ENCODE peak calls at places on chromosomes 2 and 18, in four cellular contexts. One of them, this sample, is unnamed.

GRCh38 chr2:12321017-12321641 is 395.6 kb upstream of the TRIB2 start:
- DNase-seq in endothelial cell: no peak
- DNase-seq in coronary artery: peak
- DNase-seq in fibroblast of pulmonary artery: peak
- DNase-seq in this sample: no peak

GRCh38 chr2:212935749-212936148 is 215.7 kb downstream of the IKZF2 start:
- DNase-seq in endothelial cell: no peak
- DNase-seq in coronary artery: no peak
- DNase-seq in fibroblast of pulmonary artery: no peak
- DNase-seq in this sample: no peak

GRCh38 chr2:147331790-147332419 is 512.9 kb upstream of the ACVR2A start:
- DNase-seq in endothelial cell: peak
- DNase-seq in coronary artery: no peak
- DNase-seq in fibroblast of pulmonary artery: peak
- DNase-seq in this sample: no peak

GRCh38 chr2:239318790-239319189 is 82.0 kb downstream of the HDAC4 start:
- DNase-seq in endothelial cell: no peak
- DNase-seq in coronary artery: peak
- DNase-seq in fibroblast of pulmonary artery: peak
- DNase-seq in this sample: no peak

GRCh38 chr2:200742426-200742825 is 69.3 kb upstream of the BZW1 start:
- DNase-seq in endothelial cell: no peak
- DNase-seq in coronary artery: peak
- DNase-seq in fibroblast of pulmonary artery: peak
- DNase-seq in this sample: no peak

GRCh38 chr18:24736686-24737085 is 276.2 kb downstream of the HRH4 start:
- DNase-seq in endothelial cell: no peak
- DNase-seq in coronary artery: no peak
- DNase-seq in fibroblast of pulmonary artery: no peak
- DNase-seq in this sample: no peak

GRCh38 chr2:232533944-232534710 is 5.4 kb upstream of the CHRNG start:
- DNase-seq in endothelial cell: no peak
- DNase-seq in coronary artery: no peak
- DNase-seq in fibroblast of pulmonary artery: peak
- DNase-seq in this sample: no peak

GRCh38 chr18:9823805-9824473 is 61.8 kb upstream of the TXNDC2 start:
- DNase-seq in endothelial cell: no peak
- DNase-seq in coronary artery: no peak
- DNase-seq in fibroblast of pulmonary artery: peak
- DNase-seq in this sample: no peak

GRCh38 chr2:222753251-222753824 is 81.9 kb downstream of the MOGAT1 start:
- DNase-seq in endothelial cell: no peak
- DNase-seq in coronary artery: no peak
- DNase-seq in fibroblast of pulmonary artery: peak
- DNase-seq in this sample: no peak

GRCh38 chr2:226999676-227000075 is 163.8 kb downstream of the RHBDD1 start:
- DNase-seq in endothelial cell: no peak
- DNase-seq in coronary artery: no peak
- DNase-seq in fibroblast of pulmonary artery: peak
- DNase-seq in this sample: no peak

GRCh38 chr2:224363281-224363680 is 38.6 kb downstream of the FAM124B start:
- DNase-seq in endothelial cell: no peak
- DNase-seq in coronary artery: no peak
- DNase-seq in fibroblast of pulmonary artery: no peak
- DNase-seq in this sample: no peak

GRCh38 chr18:40404284-40404683 is 1550.8 kb upstream of the PIK3C3 start:
- DNase-seq in endothelial cell: no peak
- DNase-seq in coronary artery: no peak
- DNase-seq in fibroblast of pulmonary artery: no peak
- DNase-seq in this sample: no peak

GRCh38 chr2:209005371-209005770 is 418.5 kb upstream of the MAP2 start:
- DNase-seq in endothelial cell: no peak
- DNase-seq in coronary artery: no peak
- DNase-seq in fibroblast of pulmonary artery: no peak
- DNase-seq in this sample: no peak

GRCh38 chr2:3487432-3487831 is 31.9 kb downstream of the ADI1 start:
- DNase-seq in endothelial cell: no peak
- DNase-seq in coronary artery: no peak
- DNase-seq in fibroblast of pulmonary artery: no peak
- DNase-seq in this sample: no peak

GRCh38 chr2:237738255-237738654 is 60.3 kb upstream of the RBM44 start:
- DNase-seq in endothelial cell: no peak
- DNase-seq in coronary artery: no peak
- DNase-seq in fibroblast of pulmonary artery: no peak
- DNase-seq in this sample: no peak

GRCh38 chr2:129880971-129881370 is 98.5 kb upstream of the RAB6C start:
- DNase-seq in endothelial cell: no peak
- DNase-seq in coronary artery: peak
- DNase-seq in fibroblast of pulmonary artery: no peak
- DNase-seq in this sample: no peak

GRCh38 chr2:64396551-64396950 is 57.4 kb upstream of the LGALSL start:
- DNase-seq in endothelial cell: no peak
- DNase-seq in coronary artery: no peak
- DNase-seq in fibroblast of pulmonary artery: no peak
- DNase-seq in this sample: no peak

GRCh38 chr2:124623560-124623959 is 598.5 kb downstream of the CNTNAP5 start:
- DNase-seq in endothelial cell: no peak
- DNase-seq in coronary artery: no peak
- DNase-seq in fibroblast of pulmonary artery: no peak
- DNase-seq in this sample: no peak

GRCh38 chr2:219000569-219000960 is 7.3 kb upstream of the CRYBA2 start:
- DNase-seq in endothelial cell: no peak
- DNase-seq in coronary artery: no peak
- DNase-seq in fibroblast of pulmonary artery: no peak
- DNase-seq in this sample: no peak

GRCh38 chr2:234502285-234502918 is 5.5 kb upstream of the ARL4C start:
- DNase-seq in endothelial cell: no peak
- DNase-seq in coronary artery: no peak
- DNase-seq in fibroblast of pulmonary artery: peak
- DNase-seq in this sample: no peak

GRCh38 chr2:36450466-36451196 is 95.1 kb downstream of the CRIM1 start:
- DNase-seq in endothelial cell: no peak
- DNase-seq in coronary artery: no peak
- DNase-seq in fibroblast of pulmonary artery: peak
- DNase-seq in this sample: no peak

GRCh38 chr2:239601201-239601851 is 200.5 kb upstream of the HDAC4 start:
- DNase-seq in endothelial cell: no peak
- DNase-seq in coronary artery: peak
- DNase-seq in fibroblast of pulmonary artery: no peak
- DNase-seq in this sample: peak

GRCh38 chr2:233597522-233597921 is 19.9 kb upstream of the UGT1A8 start:
- DNase-seq in endothelial cell: no peak
- DNase-seq in coronary artery: no peak
- DNase-seq in fibroblast of pulmonary artery: no peak
- DNase-seq in this sample: no peak

GRCh38 chr2:164620873-164621760 is at the start of gene GRB14:
- DNase-seq in endothelial cell: peak
- DNase-seq in coronary artery: no peak
- DNase-seq in fibroblast of pulmonary artery: peak
- DNase-seq in this sample: peak

GRCh38 chr2:101613073-101613704 is 84.3 kb upstream of the MAP4K4 start:
- DNase-seq in endothelial cell: no peak
- DNase-seq in coronary artery: no peak
- DNase-seq in fibroblast of pulmonary artery: no peak
- DNase-seq in this sample: no peak

GRCh38 chr18:30971338-30971956 is 71.1 kb downstream of the DSC3 start:
- DNase-seq in endothelial cell: no peak
- DNase-seq in coronary artery: no peak
- DNase-seq in fibroblast of pulmonary artery: peak
- DNase-seq in this sample: no peak

GRCh38 chr2:41940715-41941114 is 107.1 kb upstream of the PKDCC start:
- DNase-seq in endothelial cell: no peak
- DNase-seq in coronary artery: no peak
- DNase-seq in fibroblast of pulmonary artery: peak
- DNase-seq in this sample: no peak

GRCh38 chr18:22613058-22613690 is 195.5 kb upstream of the CTAGE1 start:
- DNase-seq in endothelial cell: no peak
- DNase-seq in coronary artery: no peak
- DNase-seq in fibroblast of pulmonary artery: no peak
- DNase-seq in this sample: no peak

GRCh38 chr18:74289946-74290478 is 1.8 kb downstream of the CYB5A start:
- DNase-seq in endothelial cell: no peak
- DNase-seq in coronary artery: no peak
- DNase-seq in fibroblast of pulmonary artery: no peak
- DNase-seq in this sample: no peak

DNA sequence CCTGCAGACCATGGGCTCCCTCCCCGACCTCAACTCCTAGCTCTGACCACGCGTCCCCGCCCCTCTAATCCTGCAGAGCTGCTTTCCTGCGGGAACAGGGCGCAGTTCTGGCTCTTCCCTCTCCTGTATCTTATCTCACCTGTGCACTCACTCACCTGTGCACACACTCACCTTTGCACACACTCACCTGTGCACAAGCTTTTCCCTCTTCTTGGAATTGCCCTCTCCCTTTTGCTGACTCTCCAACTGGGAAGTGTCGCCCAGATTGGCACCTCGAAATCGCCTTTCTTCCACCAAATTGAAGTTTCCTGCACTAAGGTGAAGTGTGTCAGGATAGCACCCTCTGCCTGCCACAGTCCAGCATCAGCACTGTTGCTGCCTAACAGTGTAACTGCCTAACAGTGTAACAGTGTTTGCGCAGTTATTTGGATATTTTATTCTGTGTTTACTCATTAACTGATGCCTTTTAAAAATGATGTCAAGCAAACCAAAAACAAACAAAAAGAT is 585 bp upstream of the CMPK2 start:
- DNase-seq in endothelial cell: no peak
- DNase-seq in coronary artery: no peak
- DNase-seq in fibroblast of pulmonary artery: peak
- DNase-seq in this sample: no peak
- TF ChIP-seq CTCF in endothelial cell: no peak
- TF ChIP-seq CTCF in coronary artery: peak
- TF ChIP-seq CTCF in fibroblast of pulmonary artery: peak
- TF ChIP-seq CTCF in this sample: peak

GRCh38 chr2:235935773-235936172 is 232.4 kb downstream of the GBX2 start:
- DNase-seq in endothelial cell: no peak
- DNase-seq in coronary artery: peak
- DNase-seq in fibroblast of pulmonary artery: no peak
- DNase-seq in this sample: no peak

GRCh38 chr2:235937092-235937491 is 231.1 kb downstream of the GBX2 start:
- DNase-seq in endothelial cell: no peak
- DNase-seq in coronary artery: peak
- DNase-seq in fibroblast of pulmonary artery: no peak
- DNase-seq in this sample: no peak

GRCh38 chr2:235937526-235937925 is 230.7 kb downstream of the GBX2 start:
- DNase-seq in endothelial cell: no peak
- DNase-seq in coronary artery: no peak
- DNase-seq in fibroblast of pulmonary artery: no peak
- DNase-seq in this sample: no peak

GRCh38 chr2:235935071-235935470 is 233.1 kb downstream of the GBX2 start:
- DNase-seq in endothelial cell: no peak
- DNase-seq in coronary artery: peak
- DNase-seq in fibroblast of pulmonary artery: no peak
- DNase-seq in this sample: no peak

GRCh38 chr2:235936493-235936892 is 231.7 kb downstream of the GBX2 start:
- DNase-seq in endothelial cell: peak
- DNase-seq in coronary artery: peak
- DNase-seq in fibroblast of pulmonary artery: peak
- DNase-seq in this sample: no peak
- TF ChIP-seq CTCF in endothelial cell: peak
- TF ChIP-seq CTCF in coronary artery: no peak
- TF ChIP-seq CTCF in fibroblast of pulmonary artery: peak
- TF ChIP-seq CTCF in this sample: peak

DNA sequence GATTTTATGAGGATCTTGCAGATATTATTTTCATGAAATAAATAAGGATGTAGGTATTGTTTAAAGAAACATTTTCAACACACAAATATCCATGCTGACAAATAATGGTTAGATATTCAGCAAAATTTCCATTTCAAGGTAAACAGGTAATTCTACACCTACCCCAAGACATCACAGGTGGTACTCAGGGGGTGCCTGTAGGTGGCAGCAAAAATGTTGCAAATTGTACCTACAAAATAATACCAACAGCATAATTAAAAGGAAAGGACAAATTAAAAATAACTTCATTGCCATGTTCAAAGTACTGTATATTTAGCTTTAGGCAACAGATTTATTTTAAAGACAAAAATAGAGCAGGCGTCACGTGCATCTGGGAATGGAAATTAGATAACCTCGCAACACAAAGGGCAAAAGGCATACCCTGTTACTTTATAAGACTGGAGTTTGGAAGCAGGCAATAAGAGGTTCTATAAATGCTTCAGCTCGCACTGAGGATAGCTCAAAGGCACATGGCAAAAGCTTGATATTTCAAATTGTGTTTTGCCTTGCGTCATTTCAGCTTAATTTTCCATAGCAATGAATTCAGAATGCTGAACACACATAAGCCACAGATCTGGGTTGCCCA is 630.5 kb downstream of the TDRD15 start:
- DNase-seq in endothelial cell: no peak
- DNase-seq in coronary artery: no peak
- DNase-seq in fibroblast of pulmonary artery: no peak
- DNase-seq in this sample: no peak
- TF ChIP-seq CTCF in endothelial cell: peak
- TF ChIP-seq CTCF in coronary artery: no peak
- TF ChIP-seq CTCF in fibroblast of pulmonary artery: no peak
- TF ChIP-seq CTCF in this sample: peak

GRCh38 chr2:241859017-241859435 is 332 bp upstream of the PDCD1 start:
- DNase-seq in endothelial cell: no peak
- DNase-seq in coronary artery: no peak
- DNase-seq in fibroblast of pulmonary artery: no peak
- DNase-seq in this sample: no peak

GRCh38 chr2:241860184-241861078 is 1.7 kb upstream of the PDCD1 start:
- DNase-seq in endothelial cell: no peak
- DNase-seq in coronary artery: no peak
- DNase-seq in fibroblast of pulmonary artery: no peak
- DNase-seq in this sample: no peak

GRCh38 chr2:241861264-241861663 is 2.6 kb upstream of the PDCD1 start:
- DNase-seq in endothelial cell: no peak
- DNase-seq in coronary artery: no peak
- DNase-seq in fibroblast of pulmonary artery: no peak
- DNase-seq in this sample: no peak

GRCh38 chr2:241858206-241859016 is at the start of gene PDCD1:
- DNase-seq in endothelial cell: peak
- DNase-seq in coronary artery: no peak
- DNase-seq in fibroblast of pulmonary artery: no peak
- DNase-seq in this sample: no peak

DNA sequence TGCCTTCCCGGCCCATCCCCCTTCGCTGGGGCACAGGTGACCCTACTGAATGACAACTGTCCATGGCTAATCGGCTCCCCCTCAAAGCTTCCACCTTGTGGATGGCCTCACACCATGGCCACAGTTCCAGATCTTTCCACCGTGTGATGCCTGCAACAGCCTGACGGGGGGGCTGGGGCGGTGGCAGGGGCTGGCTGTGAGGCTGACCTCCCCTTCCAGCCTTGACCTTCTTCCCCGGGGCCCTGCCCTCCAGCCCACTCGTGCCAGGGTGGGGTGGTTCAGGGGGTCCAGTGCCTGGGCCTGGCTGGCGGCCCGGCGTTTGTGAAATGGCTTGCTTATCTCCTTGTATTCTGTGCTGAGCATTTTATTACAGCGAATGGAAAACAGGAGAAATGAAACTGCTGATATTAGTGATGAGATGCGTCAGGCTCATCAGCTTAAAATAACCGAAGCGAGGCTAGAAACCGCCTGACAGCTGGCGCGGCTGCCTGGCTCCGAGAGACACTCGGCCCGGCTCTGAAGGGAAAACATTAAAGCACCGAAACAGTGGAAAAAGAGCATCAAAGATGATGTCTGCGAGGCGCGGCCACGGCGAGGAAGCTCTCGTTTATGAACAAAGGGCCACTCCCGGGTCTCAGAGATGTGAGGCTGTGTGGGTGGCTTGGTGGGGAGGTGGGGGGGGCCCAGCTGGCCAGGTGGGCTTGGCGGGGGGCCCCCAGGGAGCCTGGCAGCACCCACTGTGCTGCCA is 916 bp upstream of the PDCD1 start:
- DNase-seq in endothelial cell: peak
- DNase-seq in coronary artery: no peak
- DNase-seq in fibroblast of pulmonary artery: peak
- DNase-seq in this sample: no peak
- TF ChIP-seq CTCF in endothelial cell: no peak
- TF ChIP-seq CTCF in coronary artery: no peak
- TF ChIP-seq CTCF in fibroblast of pulmonary artery: peak
- TF ChIP-seq CTCF in this sample: no peak